ENCODE peak calls at places on chromosomes 11 and 22, in ten cellular contexts. P is CD4-positive, alpha-beta T cell; N is mammary epithelial cell; K is heart left ventricle; Y is psoas muscle; E is AG09319; D is tibial nerve; G is progenitor cell of endocrine pancreas; M is IMR-90; X is body of pancreas. B is an unnamed sample.

GRCh38 chr11:11311169-11311568 is 41.9 kb downstream of the CSNK2A3 start:
- DNase-seq in P (no peak), Y (no peak), E (no peak), G (no peak), K (no peak), N (no peak), X (no peak), M (no peak), D (no peak), B (no peak)

GRCh38 chr22:47192106-47192650 is 429.7 kb downstream of the TBC1D22A start:
- DNase-seq in X (no peak), K (peak; percentile 12), Y (no peak), M (no peak), D (peak; percentile 10), G (no peak), N (no peak), P (no peak), E (no peak), B (no peak)

GRCh38 chr11:47060807-47061206 is 115.9 kb downstream of the ARFGAP2 start:
- DNase-seq in G (no peak), D (no peak), M (peak; percentile 48), P (no peak), K (no peak), N (no peak), E (no peak), Y (no peak), X (no peak), B (no peak)

GRCh38 chr11:15308840-15309239 is 194.1 kb downstream of the INSC start:
- DNase-seq in G (no peak), E (no peak), N (no peak), K (no peak), X (no peak), P (no peak), D (no peak), Y (no peak), M (no peak), B (no peak)

GRCh38 chr11:130042093-130042591 is 27.6 kb upstream of the APLP2 start:
- DNase-seq in Y (no peak), M (peak; percentile 99), N (peak; percentile 91), D (no peak), P (no peak), K (no peak), G (no peak), X (peak; percentile 40), E (peak; percentile 62), B (peak; percentile 88)

GRCh38 chr11:65274734-65275682 is 13.2 kb downstream of the POLA2 start:
- DNase-seq in M (peak; percentile 99), K (peak; percentile 85), D (peak; percentile 62), X (peak; percentile 88), N (peak; percentile 74), Y (peak; percentile 61), G (peak; percentile 49), E (peak; percentile 94), P (no peak), B (peak; percentile 88)

GRCh38 chr11:65541093-65542010 is 16.5 kb downstream of the SCYL1 start:
- DNase-seq in G (no peak), M (no peak), K (no peak), D (no peak), E (no peak), N (peak; percentile 73), Y (no peak), P (no peak), X (no peak), B (no peak)

GRCh38 chr11:125299061-125299616 is 134.6 kb downstream of the PKNOX2 start:
- DNase-seq in N (no peak), G (no peak), K (no peak), P (no peak), Y (no peak), M (no peak), X (no peak), E (no peak), D (no peak), B (no peak)

GRCh38 chr11:65141896-65142494 is 7.7 kb upstream of the SYVN1 start:
- DNase-seq in N (no peak), P (no peak), D (no peak), X (no peak), G (no peak), E (no peak), K (no peak), M (no peak), Y (no peak), B (no peak)

DNA sequence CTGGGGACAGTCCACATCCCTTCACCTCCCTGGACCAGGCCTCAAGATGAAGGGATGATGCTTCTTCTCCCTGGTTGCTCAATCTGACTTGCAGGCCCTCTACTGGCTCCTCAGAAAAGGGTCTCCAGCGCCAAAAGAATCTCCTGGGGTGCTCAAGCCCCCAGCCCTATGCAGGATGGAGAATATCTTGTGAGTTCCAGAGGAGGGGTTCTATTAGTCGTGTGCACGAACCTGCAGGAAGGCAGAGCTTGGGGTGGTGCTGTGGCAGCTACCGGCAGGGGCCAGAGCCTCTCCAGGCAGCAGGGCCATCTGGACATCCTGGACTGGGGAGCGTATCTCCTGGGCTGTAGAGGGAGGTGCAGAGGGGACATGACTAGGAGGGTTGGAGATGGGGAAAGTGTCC is 1339.5 kb downstream of the BRD1 start:
- DNase-seq in P (no peak), M (no peak), Y (no peak), E (no peak), N (no peak), D (no peak), K (no peak), X (no peak), G (no peak), B (no peak)
- TF ChIP-seq CTCF in P (no peak), M (no peak), Y (no peak), E (no peak), N (no peak), D (no peak), K (no peak), X (no peak), G (peak; percentile 33), B (no peak)

DNA sequence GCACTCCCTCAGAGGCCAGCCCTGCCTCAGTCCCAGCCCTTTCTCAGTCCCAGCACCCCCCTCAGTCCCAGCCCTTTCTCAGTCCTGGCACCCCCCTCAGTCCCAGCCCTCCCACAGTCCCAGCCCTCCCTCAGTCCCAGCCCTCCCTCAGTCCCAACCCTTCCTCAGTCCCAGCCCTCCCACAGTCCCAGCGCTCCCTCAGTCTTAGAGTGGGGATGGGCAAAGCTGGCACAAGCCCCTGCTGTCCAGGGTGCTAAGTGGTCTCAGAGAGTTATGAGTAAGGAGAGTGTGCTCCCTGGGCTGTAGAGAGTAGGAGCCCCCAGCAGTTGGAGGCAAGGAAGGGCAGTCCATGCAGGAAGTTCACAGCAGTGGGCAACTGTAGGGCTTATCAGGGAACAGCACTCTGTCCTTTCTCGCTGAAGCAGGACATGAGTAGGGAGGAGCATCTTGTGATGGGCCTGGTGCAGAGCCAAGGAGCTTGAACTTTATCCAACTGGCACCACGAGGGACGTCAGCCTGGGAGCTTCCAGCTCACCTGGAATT is 51.4 kb upstream of the CRYBB3 start:
- DNase-seq in G (no peak), X (peak; percentile 39), K (no peak), N (no peak), Y (no peak), E (no peak), D (no peak), P (no peak), M (no peak), B (peak; percentile 43)
- TF ChIP-seq CTCF in G (no peak), X (no peak), K (no peak), N (no peak), Y (no peak), E (no peak), D (no peak), P (no peak), M (no peak), B (no peak)

GRCh38 chr11:68373810-68374501 is 61.6 kb downstream of the LRP5 start:
- DNase-seq in M (peak; percentile 15), E (no peak), X (peak; percentile 61), G (no peak), P (no peak), K (peak; percentile 59), D (no peak), Y (peak; percentile 53), N (no peak), B (no peak)

GRCh38 chr11:68373189-68373809 is 60.9 kb downstream of the LRP5 start:
- DNase-seq in K (peak; percentile 58), G (no peak), Y (no peak), E (peak; percentile 69), N (no peak), M (peak; percentile 61), D (no peak), X (no peak), P (no peak), B (no peak)

GRCh38 chr11:68371176-68372041 is 59.0 kb downstream of the LRP5 start:
- DNase-seq in G (no peak), M (no peak), E (no peak), D (no peak), X (no peak), Y (no peak), K (no peak), P (no peak), N (no peak), B (no peak)

GRCh38 chr11:68372114-68372513 is 59.7 kb downstream of the LRP5 start:
- DNase-seq in D (no peak), M (no peak), X (no peak), P (no peak), N (no peak), E (no peak), Y (no peak), K (no peak), G (no peak), B (no peak)

GRCh38 chr11:68372625-68373024 is 60.2 kb downstream of the LRP5 start:
- DNase-seq in E (no peak), Y (no peak), N (no peak), G (no peak), D (no peak), P (no peak), K (no peak), X (no peak), M (no peak), B (no peak)
- TF ChIP-seq CTCF in E (no peak), Y (no peak), N (no peak), G (no peak), D (no peak), P (no peak), K (no peak), X (no peak), M (no peak), B (no peak)

DNA sequence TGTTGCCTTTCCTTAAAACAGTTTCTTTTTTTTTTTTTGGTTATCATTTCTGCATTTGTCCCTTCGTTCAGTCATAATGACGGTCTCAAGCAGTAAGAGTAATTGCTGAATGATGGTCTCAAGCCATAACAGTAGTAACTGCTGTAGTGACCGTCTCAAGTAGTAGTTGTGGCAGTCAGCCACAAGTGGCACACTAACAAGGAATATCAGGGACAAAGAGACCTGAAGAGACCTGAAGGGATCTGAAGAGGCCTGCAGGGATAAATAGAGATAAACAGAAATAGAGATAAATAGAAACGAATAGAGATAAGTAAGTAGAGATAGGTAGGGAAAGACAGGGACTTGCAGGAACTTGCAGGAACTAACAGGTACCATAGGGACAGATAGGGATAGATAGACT is 42.7 kb upstream of the MRGPRX1 start:
- DNase-seq in X (no peak), G (no peak), M (no peak), E (no peak), D (no peak), K (no peak), N (no peak), P (no peak), Y (no peak), B (no peak)
- TF ChIP-seq CTCF in X (no peak), G (no peak), M (no peak), E (no peak), D (no peak), K (no peak), N (no peak), P (no peak), Y (no peak), B (no peak)

B was measured in MCF 10A.